ENCODE peak calls at places on chromosomes 13 and 19, in ten cellular contexts. One of them, this sample, is unnamed.

GRCh38 chr19:811511-812048 is 10.2 kb downstream of the PLPPR3 start:
- DNase-seq in mucosa of descending colon: no peak
- DNase-seq in mesendoderm: no peak
- DNase-seq in gastrocnemius medialis: no peak
- DNase-seq in thoracic aorta: no peak
- DNase-seq in adrenal gland: no peak
- DNase-seq in fibroblast of lung: no peak
- DNase-seq in A549: no peak
- DNase-seq in CD4-positive, CD25-positive, alpha-beta regulatory T cell: no peak
- DNase-seq in cardiac muscle cell: no peak
- DNase-seq in this sample: no peak

GRCh38 chr13:30255696-30256095 is 51.7 kb downstream of the KATNAL1 start:
- DNase-seq in mucosa of descending colon: no peak
- DNase-seq in mesendoderm: no peak
- DNase-seq in gastrocnemius medialis: no peak
- DNase-seq in thoracic aorta: no peak
- DNase-seq in adrenal gland: no peak
- DNase-seq in fibroblast of lung: peak; percentile 33
- DNase-seq in A549: no peak
- DNase-seq in CD4-positive, CD25-positive, alpha-beta regulatory T cell: no peak
- DNase-seq in cardiac muscle cell: no peak
- DNase-seq in this sample: no peak

GRCh38 chr19:10891360-10892108 is 20.2 kb downstream of the CARM1 start:
- DNase-seq in mucosa of descending colon: peak; percentile 78
- DNase-seq in mesendoderm: no peak
- DNase-seq in gastrocnemius medialis: peak; percentile 48
- DNase-seq in thoracic aorta: no peak
- DNase-seq in adrenal gland: no peak
- DNase-seq in fibroblast of lung: peak; percentile 18
- DNase-seq in A549: no peak
- DNase-seq in CD4-positive, CD25-positive, alpha-beta regulatory T cell: no peak
- DNase-seq in cardiac muscle cell: no peak
- DNase-seq in this sample: no peak

GRCh38 chr19:40740747-40741146 is 9.5 kb downstream of the ACTMAP start:
- DNase-seq in mucosa of descending colon: no peak
- DNase-seq in mesendoderm: no peak
- DNase-seq in gastrocnemius medialis: peak; percentile 46
- DNase-seq in thoracic aorta: peak; percentile 44
- DNase-seq in adrenal gland: no peak
- DNase-seq in fibroblast of lung: peak; percentile 71
- DNase-seq in A549: no peak
- DNase-seq in CD4-positive, CD25-positive, alpha-beta regulatory T cell: no peak
- DNase-seq in cardiac muscle cell: no peak
- DNase-seq in this sample: no peak

GRCh38 chr19:17470204-17470841 is at the start of gene SLC27A1:
- DNase-seq in mucosa of descending colon: peak; percentile 97
- DNase-seq in mesendoderm: peak; percentile 99
- DNase-seq in gastrocnemius medialis: peak; percentile 98
- DNase-seq in thoracic aorta: peak; percentile 97
- DNase-seq in adrenal gland: peak; percentile 99
- DNase-seq in fibroblast of lung: peak; percentile 98
- DNase-seq in A549: peak; percentile 96
- DNase-seq in CD4-positive, CD25-positive, alpha-beta regulatory T cell: peak; percentile 91
- DNase-seq in cardiac muscle cell: peak; percentile 100
- DNase-seq in this sample: peak; percentile 100

GRCh38 chr13:35814573-35814972 is 316.6 kb downstream of the DCLK1 start:
- DNase-seq in mucosa of descending colon: no peak
- DNase-seq in mesendoderm: no peak
- DNase-seq in gastrocnemius medialis: no peak
- DNase-seq in thoracic aorta: no peak
- DNase-seq in adrenal gland: no peak
- DNase-seq in fibroblast of lung: no peak
- DNase-seq in A549: no peak
- DNase-seq in CD4-positive, CD25-positive, alpha-beta regulatory T cell: no peak
- DNase-seq in cardiac muscle cell: no peak
- DNase-seq in this sample: no peak

GRCh38 chr13:57666554-57666953 is 35.0 kb downstream of the PCDH17 start:
- DNase-seq in mucosa of descending colon: no peak
- DNase-seq in mesendoderm: peak; percentile 22
- DNase-seq in gastrocnemius medialis: no peak
- DNase-seq in thoracic aorta: no peak
- DNase-seq in adrenal gland: no peak
- DNase-seq in fibroblast of lung: no peak
- DNase-seq in A549: no peak
- DNase-seq in CD4-positive, CD25-positive, alpha-beta regulatory T cell: no peak
- DNase-seq in cardiac muscle cell: no peak
- DNase-seq in this sample: no peak

GRCh38 chr13:32894589-32895001 is 121.6 kb upstream of the KL start:
- DNase-seq in mucosa of descending colon: no peak
- DNase-seq in mesendoderm: no peak
- DNase-seq in gastrocnemius medialis: no peak
- DNase-seq in thoracic aorta: no peak
- DNase-seq in adrenal gland: no peak
- DNase-seq in fibroblast of lung: no peak
- DNase-seq in A549: no peak
- DNase-seq in CD4-positive, CD25-positive, alpha-beta regulatory T cell: no peak
- DNase-seq in cardiac muscle cell: no peak
- DNase-seq in this sample: no peak

GRCh38 chr13:24740014-24740890 is 23.7 kb upstream of the RNF17 start:
- DNase-seq in mucosa of descending colon: no peak
- DNase-seq in mesendoderm: no peak
- DNase-seq in gastrocnemius medialis: no peak
- DNase-seq in thoracic aorta: no peak
- DNase-seq in adrenal gland: no peak
- DNase-seq in fibroblast of lung: no peak
- DNase-seq in A549: no peak
- DNase-seq in CD4-positive, CD25-positive, alpha-beta regulatory T cell: no peak
- DNase-seq in cardiac muscle cell: no peak
- DNase-seq in this sample: no peak

GRCh38 chr13:96091164-96091931 is 1.4 kb downstream of the HS6ST3 start:
- DNase-seq in mucosa of descending colon: peak; percentile 24
- DNase-seq in mesendoderm: peak; percentile 46
- DNase-seq in gastrocnemius medialis: no peak
- DNase-seq in thoracic aorta: no peak
- DNase-seq in adrenal gland: peak; percentile 40
- DNase-seq in fibroblast of lung: no peak
- DNase-seq in A549: no peak
- DNase-seq in CD4-positive, CD25-positive, alpha-beta regulatory T cell: no peak
- DNase-seq in cardiac muscle cell: peak; percentile 17
- DNase-seq in this sample: peak; percentile 61

GRCh38 chr19:33725567-33725966 is 71.1 kb upstream of the KCTD15 start:
- DNase-seq in mucosa of descending colon: no peak
- DNase-seq in mesendoderm: no peak
- DNase-seq in gastrocnemius medialis: no peak
- DNase-seq in thoracic aorta: no peak
- DNase-seq in adrenal gland: no peak
- DNase-seq in fibroblast of lung: no peak
- DNase-seq in A549: no peak
- DNase-seq in CD4-positive, CD25-positive, alpha-beta regulatory T cell: no peak
- DNase-seq in cardiac muscle cell: no peak
- DNase-seq in this sample: no peak

GRCh38 chr13:42745655-42746054 is 35.7 kb upstream of the FAM216B start:
- DNase-seq in mucosa of descending colon: no peak
- DNase-seq in mesendoderm: no peak
- DNase-seq in gastrocnemius medialis: no peak
- DNase-seq in thoracic aorta: no peak
- DNase-seq in adrenal gland: no peak
- DNase-seq in fibroblast of lung: no peak
- DNase-seq in A549: no peak
- DNase-seq in CD4-positive, CD25-positive, alpha-beta regulatory T cell: no peak
- DNase-seq in cardiac muscle cell: no peak
- DNase-seq in this sample: no peak

GRCh38 chr19:54011507-54012211 is 20.2 kb downstream of the CACNG6 start:
- DNase-seq in mucosa of descending colon: no peak
- DNase-seq in mesendoderm: peak; percentile 33
- DNase-seq in gastrocnemius medialis: no peak
- DNase-seq in thoracic aorta: no peak
- DNase-seq in adrenal gland: no peak
- DNase-seq in fibroblast of lung: no peak
- DNase-seq in A549: no peak
- DNase-seq in CD4-positive, CD25-positive, alpha-beta regulatory T cell: no peak
- DNase-seq in cardiac muscle cell: no peak
- DNase-seq in this sample: no peak

GRCh38 chr13:89465366-89465765 is 1794.2 kb downstream of the SLITRK5 start:
- DNase-seq in mucosa of descending colon: no peak
- DNase-seq in mesendoderm: no peak
- DNase-seq in gastrocnemius medialis: no peak
- DNase-seq in thoracic aorta: no peak
- DNase-seq in adrenal gland: no peak
- DNase-seq in fibroblast of lung: peak; percentile 51
- DNase-seq in A549: no peak
- DNase-seq in CD4-positive, CD25-positive, alpha-beta regulatory T cell: no peak
- DNase-seq in cardiac muscle cell: no peak
- DNase-seq in this sample: no peak

GRCh38 chr19:3773814-3774515 is 1.9 kb upstream of the RAX2 start:
- DNase-seq in mucosa of descending colon: no peak
- DNase-seq in mesendoderm: no peak
- DNase-seq in gastrocnemius medialis: no peak
- DNase-seq in thoracic aorta: no peak
- DNase-seq in adrenal gland: no peak
- DNase-seq in fibroblast of lung: no peak
- DNase-seq in A549: no peak
- DNase-seq in CD4-positive, CD25-positive, alpha-beta regulatory T cell: no peak
- DNase-seq in cardiac muscle cell: no peak
- DNase-seq in this sample: no peak

GRCh38 chr19:16821081-16821480 is 8.1 kb upstream of the SIN3B start:
- DNase-seq in mucosa of descending colon: no peak
- DNase-seq in mesendoderm: peak; percentile 53
- DNase-seq in gastrocnemius medialis: no peak
- DNase-seq in thoracic aorta: no peak
- DNase-seq in adrenal gland: no peak
- DNase-seq in fibroblast of lung: no peak
- DNase-seq in A549: no peak
- DNase-seq in CD4-positive, CD25-positive, alpha-beta regulatory T cell: no peak
- DNase-seq in cardiac muscle cell: no peak
- DNase-seq in this sample: no peak

GRCh38 chr13:45184693-45185092 is 16.2 kb downstream of the KCTD4 start:
- DNase-seq in mucosa of descending colon: no peak
- DNase-seq in mesendoderm: no peak
- DNase-seq in gastrocnemius medialis: no peak
- DNase-seq in thoracic aorta: no peak
- DNase-seq in adrenal gland: no peak
- DNase-seq in fibroblast of lung: no peak
- DNase-seq in A549: no peak
- DNase-seq in CD4-positive, CD25-positive, alpha-beta regulatory T cell: peak; percentile 20
- DNase-seq in cardiac muscle cell: no peak
- DNase-seq in this sample: no peak

DNA sequence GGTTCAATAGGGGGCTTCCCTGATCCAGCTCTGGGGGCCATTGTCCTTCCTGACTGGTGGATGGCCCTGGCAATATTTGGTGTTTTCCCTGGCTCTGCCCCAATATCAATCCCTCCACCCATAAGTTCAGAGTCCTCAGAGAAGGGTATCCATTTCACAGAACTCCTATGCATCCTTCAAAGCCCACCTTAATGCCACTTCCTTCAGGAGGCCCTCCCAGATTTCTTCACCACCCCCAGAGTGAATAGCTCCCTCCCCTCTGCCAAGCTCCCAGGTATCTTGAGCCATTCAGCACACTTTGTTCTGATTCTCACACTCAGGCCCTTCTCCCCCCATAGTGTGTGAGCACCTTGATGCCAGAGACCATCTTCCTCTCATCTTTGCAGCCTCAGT is 5.8 kb downstream of the PPP1R14A start:
- DNase-seq in mucosa of descending colon: no peak
- DNase-seq in mesendoderm: no peak
- DNase-seq in gastrocnemius medialis: no peak
- DNase-seq in thoracic aorta: no peak
- DNase-seq in adrenal gland: no peak
- DNase-seq in fibroblast of lung: no peak
- DNase-seq in A549: no peak
- DNase-seq in CD4-positive, CD25-positive, alpha-beta regulatory T cell: no peak
- DNase-seq in cardiac muscle cell: no peak
- DNase-seq in this sample: no peak
- H3K4me1 ChIP-seq in mucosa of descending colon: peaks cover 18% of the 10 kb centered on the region
- H3K4me1 ChIP-seq in mesendoderm: peaks cover 6% of the 10 kb centered on the region
- H3K4me1 ChIP-seq in gastrocnemius medialis: no peaks in the 10 kb centered on the region
- H3K4me1 ChIP-seq in thoracic aorta: peaks cover 44% of the 10 kb centered on the region
- H3K4me1 ChIP-seq in adrenal gland: peaks cover 65% of the 10 kb centered on the region
- H3K4me1 ChIP-seq in fibroblast of lung: peaks cover 24% of the 10 kb centered on the region
- H3K4me1 ChIP-seq in A549: peaks cover 30% of the 10 kb centered on the region
- H3K4me1 ChIP-seq in CD4-positive, CD25-positive, alpha-beta regulatory T cell: no peaks in the 10 kb centered on the region
- H3K4me1 ChIP-seq in cardiac muscle cell: peaks cover 24% of the 10 kb centered on the region
- H3K4me1 ChIP-seq in this sample: peaks cover 3% of the 10 kb centered on the region

DNA sequence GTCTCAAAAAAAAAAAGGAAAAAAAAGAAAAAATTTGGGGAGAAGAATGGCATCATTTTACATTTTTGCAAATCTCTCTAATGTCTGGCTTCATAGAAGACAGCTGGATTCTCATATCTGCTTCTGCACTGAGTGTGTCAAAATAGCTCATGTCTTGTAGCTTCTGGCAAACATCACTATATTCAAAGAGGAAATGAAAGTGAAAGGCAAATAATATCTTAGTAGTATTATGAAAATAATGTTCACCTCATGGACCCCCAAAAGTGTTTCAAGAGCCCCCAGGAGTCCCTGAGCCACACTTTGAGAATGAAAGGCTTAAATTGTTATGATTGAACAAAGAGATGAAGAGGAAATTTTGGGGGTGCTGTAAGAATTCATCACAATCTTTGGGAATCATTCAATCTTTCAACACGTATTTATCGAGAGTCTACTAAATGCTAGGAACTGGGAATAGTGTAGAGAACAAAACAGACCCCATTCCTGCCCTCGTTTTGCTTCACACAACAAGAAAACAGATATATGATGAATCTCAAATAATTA is 1.2 kb upstream of the SLC6A16 start:
- DNase-seq in mucosa of descending colon: no peak
- DNase-seq in mesendoderm: no peak
- DNase-seq in gastrocnemius medialis: no peak
- DNase-seq in thoracic aorta: no peak
- DNase-seq in adrenal gland: no peak
- DNase-seq in fibroblast of lung: no peak
- DNase-seq in A549: no peak
- DNase-seq in CD4-positive, CD25-positive, alpha-beta regulatory T cell: no peak
- DNase-seq in cardiac muscle cell: no peak
- DNase-seq in this sample: no peak
- H3K4me3 ChIP-seq in mucosa of descending colon: no peak overlapping the region
- H3K4me3 ChIP-seq in mesendoderm: no peak overlapping the region
- H3K4me3 ChIP-seq in gastrocnemius medialis: no peak overlapping the region
- H3K4me3 ChIP-seq in thoracic aorta: no peak overlapping the region
- H3K4me3 ChIP-seq in adrenal gland: no peak overlapping the region
- H3K4me3 ChIP-seq in fibroblast of lung: no peak overlapping the region
- H3K4me3 ChIP-seq in A549: no peak overlapping the region
- H3K4me3 ChIP-seq in CD4-positive, CD25-positive, alpha-beta regulatory T cell: no peak overlapping the region
- H3K4me3 ChIP-seq in cardiac muscle cell: no peak overlapping the region
- H3K4me3 ChIP-seq in this sample: no peak overlapping the region

GRCh38 chr19:13099073-13099999 is 3.3 kb downstream of the LYL1 start:
- DNase-seq in mucosa of descending colon: peak; percentile 86
- DNase-seq in mesendoderm: peak; percentile 68
- DNase-seq in gastrocnemius medialis: peak; percentile 53
- DNase-seq in thoracic aorta: no peak
- DNase-seq in adrenal gland: peak; percentile 70
- DNase-seq in fibroblast of lung: no peak
- DNase-seq in A549: no peak
- DNase-seq in CD4-positive, CD25-positive, alpha-beta regulatory T cell: peak; percentile 93
- DNase-seq in cardiac muscle cell: no peak
- DNase-seq in this sample: no peak
- H3K4me1 ChIP-seq in mucosa of descending colon: peaks cover 39% of the 10 kb centered on the region
- H3K4me1 ChIP-seq in mesendoderm: peaks cover 4% of the 10 kb centered on the region
- H3K4me1 ChIP-seq in gastrocnemius medialis: peaks cover 25% of the 10 kb centered on the region
- H3K4me1 ChIP-seq in thoracic aorta: peaks cover 18% of the 10 kb centered on the region
- H3K4me1 ChIP-seq in adrenal gland: peaks cover 35% of the 10 kb centered on the region
- H3K4me1 ChIP-seq in fibroblast of lung: peaks cover 3% of the 10 kb centered on the region
- H3K4me1 ChIP-seq in A549: peaks cover 22% of the 10 kb centered on the region
- H3K4me1 ChIP-seq in CD4-positive, CD25-positive, alpha-beta regulatory T cell: peaks cover 99% of the 10 kb centered on the region
- H3K4me1 ChIP-seq in cardiac muscle cell: peaks cover 10% of the 10 kb centered on the region
- H3K4me1 ChIP-seq in this sample: peaks cover 26% of the 10 kb centered on the region

GRCh38 chr19:14300281-14300680 is 81.0 kb upstream of the ADGRE5 start:
- DNase-seq in mucosa of descending colon: no peak
- DNase-seq in mesendoderm: peak; percentile 64
- DNase-seq in gastrocnemius medialis: no peak
- DNase-seq in thoracic aorta: no peak
- DNase-seq in adrenal gland: no peak
- DNase-seq in fibroblast of lung: no peak
- DNase-seq in A549: peak; percentile 66
- DNase-seq in CD4-positive, CD25-positive, alpha-beta regulatory T cell: no peak
- DNase-seq in cardiac muscle cell: no peak
- DNase-seq in this sample: no peak
- H3K4me3 ChIP-seq in mucosa of descending colon: no peak overlapping the region
- H3K4me3 ChIP-seq in mesendoderm: no peak overlapping the region
- H3K4me3 ChIP-seq in gastrocnemius medialis: no peak overlapping the region
- H3K4me3 ChIP-seq in thoracic aorta: no peak overlapping the region
- H3K4me3 ChIP-seq in adrenal gland: no peak overlapping the region
- H3K4me3 ChIP-seq in fibroblast of lung: no peak overlapping the region
- H3K4me3 ChIP-seq in A549: no peak overlapping the region
- H3K4me3 ChIP-seq in CD4-positive, CD25-positive, alpha-beta regulatory T cell: no peak overlapping the region
- H3K4me3 ChIP-seq in cardiac muscle cell: no peak overlapping the region
- H3K4me3 ChIP-seq in this sample: no peak overlapping the region

This sample was measured in BE2C.